ENCODE peak calls at places on chromosomes 4 and X, in six cellular contexts. I is GM20000, R is GM10248, V is nephron progenitor cell, X is T-helper 2 cell, D is cardiac fibroblast. G is an unnamed sample.

GRCh38 chr4:72857216-72857615 is 212.3 kb downstream of the COX18 start:
- DNase-seq in V (no peak), I (no peak), R (no peak), D (no peak), X (no peak), G (no peak)

GRCh38 chr4:24529555-24529954 is 54.8 kb downstream of the DHX15 start:
- DNase-seq in V (no peak), D (no peak), I (no peak), X (no peak), R (no peak), G (no peak)

GRCh38 chr4:125975861-125976397 is 661.2 kb downstream of the FAT4 start:
- DNase-seq in D (no peak), X (no peak), V (no peak), R (no peak), I (no peak), G (no peak)

GRCh38 chr4:100841911-100842310 is 324.1 kb upstream of the EMCN start:
- DNase-seq in D (peak; percentile 45), X (no peak), I (no peak), V (no peak), R (no peak), G (no peak)

GRCh38 chrX:68717196-68717595 is 69.7 kb downstream of the STARD8 start:
- DNase-seq in R (no peak), I (no peak), X (no peak), D (no peak), V (no peak), G (no peak)

GRCh38 chr4:112895785-112896184 is 153.7 kb upstream of the ANK2 start:
- DNase-seq in R (no peak), X (no peak), I (no peak), D (peak; percentile 38), V (peak; percentile 31), G (peak; percentile 52)

GRCh38 chr4:1462768-1463075 is 56.5 kb upstream of the NKX1-1 start:
- DNase-seq in R (no peak), V (no peak), X (no peak), I (no peak), D (no peak), G (no peak)

GRCh38 chr4:118400362-118400761 is 47.6 kb upstream of the PRSS12 start:
- DNase-seq in I (no peak), X (no peak), V (no peak), R (no peak), D (no peak), G (no peak)

GRCh38 chr4:93791570-93792195 is 36.9 kb upstream of the ATOH1 start:
- DNase-seq in D (peak; percentile 65), I (peak; percentile 63), R (peak; percentile 53), X (no peak), V (peak; percentile 71), G (peak; percentile 77)

GRCh38 chr4:89212666-89213381 is 94.8 kb downstream of the GPRIN3 start:
- DNase-seq in V (no peak), X (no peak), R (no peak), I (no peak), D (peak; percentile 15), G (no peak)

GRCh38 chr4:106273831-106274230 is 42.2 kb downstream of the TBCK start:
- DNase-seq in D (peak; percentile 66), R (no peak), V (no peak), X (no peak), I (no peak), G (no peak)

GRCh38 chr4:176153124-176153523 is 42.3 kb downstream of the SPATA4 start:
- DNase-seq in R (no peak), V (no peak), I (no peak), D (no peak), X (no peak), G (no peak)

GRCh38 chr4:150305995-150306394 is 227.8 kb downstream of the DCLK2 start:
- DNase-seq in D (peak; percentile 81), V (no peak), I (no peak), X (no peak), R (no peak), G (peak; percentile 51)

GRCh38 chr4:159077702-159078495 is 25.0 kb upstream of the RAPGEF2 start:
- DNase-seq in I (peak; percentile 80), D (no peak), R (peak; percentile 83), V (no peak), X (no peak), G (no peak)

GRCh38 chr4:177229331-177229730 is 80.3 kb upstream of the NEIL3 start:
- DNase-seq in I (peak; percentile 25), X (no peak), R (no peak), D (peak; percentile 36), V (no peak), G (no peak)

GRCh38 chr4:10734697-10735096 is 50.1 kb upstream of the CLNK start:
- DNase-seq in D (no peak), X (no peak), R (no peak), V (no peak), I (no peak), G (no peak)

GRCh38 chrX:103571121-103571520 is 14.2 kb upstream of the TCEAL4 start:
- DNase-seq in I (no peak), R (no peak), X (no peak), D (no peak), V (no peak), G (no peak)

GRCh38 chr4:40648141-40648540 is 18.5 kb upstream of the RBM47 start:
- DNase-seq in V (no peak), R (no peak), I (no peak), D (no peak), X (no peak), G (no peak)

GRCh38 chr4:126843492-126844067 is 789.2 kb upstream of the INTU start:
- DNase-seq in I (no peak), D (no peak), R (no peak), X (no peak), V (no peak), G (no peak)

GRCh38 chr4:139603576-139604387 is 47.8 kb upstream of the SETD7 start:
- DNase-seq in I (peak; percentile 34), V (peak; percentile 37), R (peak; percentile 45), D (peak; percentile 82), X (peak; percentile 5), G (peak; percentile 63)

GRCh38 chrX:63918611-63919010 is 133.6 kb upstream of the ARHGEF9 start:
- DNase-seq in D (peak; percentile 82), V (no peak), I (no peak), R (no peak), X (no peak), G (no peak)

GRCh38 chr4:163762756-163763155 is 268.3 kb downstream of the TMA16 start:
- DNase-seq in I (no peak), D (no peak), X (no peak), V (no peak), R (no peak), G (no peak)

GRCh38 chrX:4622768-4623167 is 909.3 kb upstream of the PRKX start:
- DNase-seq in D (no peak), R (no peak), V (no peak), X (no peak), I (no peak), G (no peak)

GRCh38 chr4:6781561-6781960 is 966 bp upstream of the KIAA0232 start:
- DNase-seq in V (no peak), R (no peak), I (no peak), D (no peak), X (no peak), G (no peak)

GRCh38 chrX:39309721-39310152 is 508.5 kb downstream of the MID1IP1 start:
- DNase-seq in X (peak; percentile 35), I (peak; percentile 8), V (peak; percentile 6), R (no peak), D (peak; percentile 5), G (no peak)

GRCh38 chr4:154467886-154468285 is 23.7 kb downstream of the DCHS2 start:
- DNase-seq in D (peak; percentile 32), V (no peak), R (no peak), I (no peak), X (no peak), G (no peak)

GRCh38 chr4:8115203-8115520 is 43.5 kb downstream of the ABLIM2 start:
- DNase-seq in X (no peak), I (no peak), V (no peak), D (no peak), R (no peak), G (no peak)

GRCh38 chr4:77695769-77696168 is 90.1 kb downstream of the CXCL13 start:
- DNase-seq in D (peak; percentile 96), R (no peak), I (no peak), X (no peak), V (no peak), G (peak; percentile 90)

GRCh38 chr4:102420563-102421221 is 75.4 kb upstream of the SLC39A8 start:
- DNase-seq in I (no peak), V (no peak), X (no peak), R (no peak), D (peak; percentile 27), G (no peak)

GRCh38 chrX:104195489-104196084 is 29.3 kb downstream of the FAM199X start:
- DNase-seq in I (peak; percentile 8), X (no peak), D (peak; percentile 39), V (no peak), R (peak; percentile 35), G (peak; percentile 5)

GRCh38 chr4:82900016-82900334 is 560 bp upstream of the THAP9 start:
- DNase-seq in V (no peak), D (no peak), X (no peak), I (peak; percentile 16), R (no peak), G (peak; percentile 70)

GRCh38 chrX:149527705-149528104 is 13.1 kb upstream of the EOLA1 start:
- DNase-seq in X (peak; percentile 36), R (no peak), I (no peak), V (no peak), D (peak; percentile 50), G (no peak)

GRCh38 chr4:128654465-128654864 is 155.0 kb upstream of the JADE1 start:
- DNase-seq in D (no peak), I (no peak), V (no peak), R (no peak), X (no peak), G (no peak)

GRCh38 chrX:53116101-53116500 is 22.2 kb downstream of the KANTR start:
- DNase-seq in V (no peak), D (peak; percentile 73), I (no peak), R (no peak), X (no peak), G (peak; percentile 18)

GRCh38 chrX:17521871-17522693 is 147.1 kb downstream of the NHS start:
- DNase-seq in R (no peak), D (peak; percentile 36), I (no peak), X (no peak), V (peak; percentile 40), G (no peak)

GRCh38 chr4:78057600-78058560 is 757 bp downstream of the FRAS1 start:
- DNase-seq in R (no peak), I (peak; percentile 51), D (peak; percentile 32), X (no peak), V (peak; percentile 59), G (peak; percentile 52)